ENCODE peak calls at places on chromosomes 16 and 17, in seven cellular contexts. M is natural killer cell; P is hippocampal formation; N is Calu3; W is activated T-cell treated with anti-CD3 and anti-CD28 coated beads, Interleukin-2, amount 50 U/mL, for 72 hours; U is fibroblast of the conjunctiva; B is LoVo. E is an unnamed sample.

GRCh38 chr17:77404812-77405581 is 264.2 kb downstream of the SEC14L1 start:
- DNase-seq in M (peak), P (no peak), N (peak), W (peak), U (no peak), B (no peak), E (no peak)

GRCh38 chr17:8163978-8164814 is 1.4 kb upstream of the VAMP2 start:
- DNase-seq in M (peak), P (no peak), N (no peak), W (peak), U (no peak), B (no peak), E (peak)

GRCh38 chr17:43570518-43570928 is 24.4 kb upstream of the ETV4 start:
- DNase-seq in M (no peak), P (no peak), N (no peak), W (no peak), U (no peak), B (peak), E (no peak)

GRCh38 chr17:40564883-40565744 is at the start of gene CCR7:
- DNase-seq in M (peak), P (no peak), N (peak), W (peak), U (no peak), B (no peak), E (no peak)

GRCh38 chr17:40107266-40107980 is 7.0 kb upstream of the NR1D1 start:
- DNase-seq in M (no peak), P (no peak), N (no peak), W (no peak), U (no peak), B (no peak), E (no peak)

GRCh38 chr16:28882476-28883180 is 4.3 kb downstream of the ATP2A1 start:
- DNase-seq in M (no peak), P (no peak), N (no peak), W (no peak), U (no peak), B (no peak), E (no peak)

GRCh38 chr17:4946312-4946976 is 1.9 kb downstream of the PFN1 start:
- DNase-seq in M (no peak), P (no peak), N (no peak), W (no peak), U (no peak), B (no peak), E (no peak)

GRCh38 chr16:3999479-3999868 is 116.8 kb downstream of the ADCY9 start:
- DNase-seq in M (no peak), P (no peak), N (no peak), W (no peak), U (peak), B (no peak), E (no peak)

GRCh38 chr17:74786411-74787097 is 10.4 kb upstream of the NAT9 start:
- DNase-seq in M (no peak), P (no peak), N (no peak), W (no peak), U (no peak), B (no peak), E (no peak)

GRCh38 chr16:24381470-24382118 is 125.5 kb downstream of the CACNG3 start:
- DNase-seq in M (no peak), P (no peak), N (no peak), W (no peak), U (no peak), B (no peak), E (no peak)

GRCh38 chr17:82334622-82335394 is 1.2 kb upstream of the SECTM1 start:
- DNase-seq in M (no peak), P (no peak), N (no peak), W (no peak), U (no peak), B (no peak), E (peak)

GRCh38 chr17:78496311-78496710 is 80.9 kb downstream of the DNAH17 start:
- DNase-seq in M (no peak), P (peak), N (no peak), W (no peak), U (no peak), B (no peak), E (no peak)

GRCh38 chr16:57178793-57179212 is 7.0 kb downstream of the PSME3IP1 start:
- DNase-seq in M (no peak), P (no peak), N (no peak), W (no peak), U (no peak), B (no peak), E (peak)

GRCh38 chr17:60049936-60050335 is 28.8 kb downstream of the HEATR6 start:
- DNase-seq in M (no peak), P (no peak), N (no peak), W (no peak), U (no peak), B (no peak), E (no peak)